ENCODE peak calls at places on chromosomes 4 and X, in eight cellular contexts. O, N, R, G, S, L, H and I are unnamed samples.

GRCh38 chr4:3836041-3836801 is 70.0 kb downstream of the ADRA2C start:
- DNase-seq in O (no peak), N (no peak), R (no peak), G (no peak), S (no peak), L (no peak), H (peak), I (no peak)

GRCh38 chr4:81142744-81143143 is 72.3 kb downstream of the PRKG2 start:
- DNase-seq in O (no peak), N (no peak), R (no peak), G (peak), S (no peak), L (no peak), H (no peak), I (peak)

GRCh38 chrX:105461013-105461412 is 240.5 kb upstream of the TEX13A start:
- DNase-seq in O (no peak), N (no peak), R (no peak), G (no peak), S (no peak), L (no peak), H (no peak), I (no peak)

GRCh38 chr4:109548655-109549054 is 11.4 kb upstream of the MCUB start:
- DNase-seq in O (peak), N (no peak), R (peak), G (peak), S (no peak), L (no peak), H (no peak), I (peak)

GRCh38 chr4:119310826-119311225 is 11.1 kb downstream of the FABP2 start:
- DNase-seq in O (no peak), N (no peak), R (no peak), G (peak), S (no peak), L (no peak), H (no peak), I (peak)

GRCh38 chr4:60034371-60034770 is 1165.8 kb upstream of the ADGRL3 start:
- DNase-seq in O (no peak), N (no peak), R (no peak), G (no peak), S (no peak), L (no peak), H (no peak), I (no peak)

GRCh38 chr4:101418055-101418454 is 70.7 kb upstream of the PPP3CA start:
- DNase-seq in O (peak), N (peak), R (no peak), G (no peak), S (no peak), L (no peak), H (no peak), I (no peak)

GRCh38 chr4:77264826-77265225 is 107.8 kb downstream of the CCNG2 start:
- DNase-seq in O (no peak), N (no peak), R (no peak), G (no peak), S (no peak), L (no peak), H (no peak), I (no peak)

GRCh38 chr4:3354455-3354811 is 61.6 kb downstream of the RGS12 start:
- DNase-seq in O (no peak), N (no peak), R (no peak), G (no peak), S (no peak), L (no peak), H (no peak), I (no peak)

GRCh38 chrX:74536142-74537010 is 78.0 kb downstream of the RLIM start:
- DNase-seq in O (peak), N (no peak), R (no peak), G (peak), S (peak), L (peak), H (peak), I (peak)
- TF ChIP-seq CTCF in O (no peak), N (no peak), R (peak), G (peak), S (peak), L (peak), H (peak), I (peak)

DNA sequence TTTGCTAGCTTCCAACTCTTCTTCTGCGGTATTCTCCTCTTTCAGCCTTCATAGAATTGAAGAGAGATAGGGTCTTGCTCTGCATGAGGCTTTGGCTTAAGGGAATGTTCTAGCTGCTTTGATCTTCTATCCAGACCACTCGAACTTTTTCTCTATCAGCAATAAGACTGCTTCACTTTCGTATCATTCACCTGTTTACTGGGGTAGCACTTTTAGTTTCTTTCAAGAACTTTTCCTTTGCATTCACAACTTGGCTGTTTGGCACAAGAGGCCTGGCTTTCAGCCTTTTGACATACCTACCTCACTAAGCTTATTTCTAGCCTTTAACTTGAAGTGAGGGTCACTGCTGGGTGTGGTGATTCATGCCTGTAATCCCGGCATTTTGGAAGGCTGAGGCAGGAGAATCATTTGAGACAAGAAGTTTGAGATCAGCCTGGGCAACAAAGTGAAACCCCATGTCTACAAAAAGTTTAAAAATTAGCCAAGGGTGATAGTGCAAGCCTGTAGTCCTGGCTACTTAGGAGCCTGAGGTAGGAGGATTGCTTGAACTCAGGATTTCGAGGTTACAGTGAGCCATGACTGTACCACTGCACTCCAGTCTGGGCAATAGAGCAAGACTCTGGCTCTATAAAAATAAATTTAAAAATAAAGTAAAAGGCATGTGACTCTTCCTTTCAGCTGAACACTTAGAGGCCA is 47.1 kb upstream of the HPGDS start:
- DNase-seq in O (no peak), N (no peak), R (no peak), G (no peak), S (no peak), L (no peak), H (no peak), I (no peak)
- TF ChIP-seq CTCF in O (no peak), N (no peak), R (no peak), G (no peak), S (no peak), L (no peak), H (no peak), I (no peak)

GRCh38 chr4:602559-602942 is 22.8 kb upstream of the PDE6B start:
- DNase-seq in O (no peak), N (peak), R (no peak), G (no peak), S (no peak), L (no peak), H (peak), I (peak)
- TF ChIP-seq CTCF in O (peak), N (no peak), R (peak), G (no peak), S (peak), L (no peak), H (peak), I (peak)

DNA sequence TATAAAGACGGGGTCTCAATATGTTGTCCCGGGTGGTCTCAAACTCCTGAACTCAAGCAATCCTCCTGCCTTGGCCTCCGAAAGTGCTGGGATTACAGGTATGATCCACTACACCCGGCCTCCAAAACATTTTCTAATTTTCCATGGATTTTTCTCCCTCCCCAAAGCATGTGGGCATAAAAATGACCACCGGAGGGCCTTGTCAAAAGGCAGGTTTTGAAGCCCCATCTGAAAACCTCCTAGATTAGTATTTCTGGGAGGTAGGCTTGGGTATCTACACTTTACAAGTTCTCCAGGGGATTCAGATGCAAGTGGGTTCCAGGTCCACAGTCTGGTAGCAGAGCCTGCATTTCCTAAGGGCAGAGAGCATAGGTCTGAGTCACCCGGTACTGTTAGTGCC is 1.4 kb upstream of the GPR173 start:
- DNase-seq in O (no peak), N (no peak), R (no peak), G (peak), S (no peak), L (no peak), H (no peak), I (no peak)
- TF ChIP-seq CTCF in O (no peak), N (no peak), R (peak), G (peak), S (peak), L (no peak), H (no peak), I (peak)

DNA sequence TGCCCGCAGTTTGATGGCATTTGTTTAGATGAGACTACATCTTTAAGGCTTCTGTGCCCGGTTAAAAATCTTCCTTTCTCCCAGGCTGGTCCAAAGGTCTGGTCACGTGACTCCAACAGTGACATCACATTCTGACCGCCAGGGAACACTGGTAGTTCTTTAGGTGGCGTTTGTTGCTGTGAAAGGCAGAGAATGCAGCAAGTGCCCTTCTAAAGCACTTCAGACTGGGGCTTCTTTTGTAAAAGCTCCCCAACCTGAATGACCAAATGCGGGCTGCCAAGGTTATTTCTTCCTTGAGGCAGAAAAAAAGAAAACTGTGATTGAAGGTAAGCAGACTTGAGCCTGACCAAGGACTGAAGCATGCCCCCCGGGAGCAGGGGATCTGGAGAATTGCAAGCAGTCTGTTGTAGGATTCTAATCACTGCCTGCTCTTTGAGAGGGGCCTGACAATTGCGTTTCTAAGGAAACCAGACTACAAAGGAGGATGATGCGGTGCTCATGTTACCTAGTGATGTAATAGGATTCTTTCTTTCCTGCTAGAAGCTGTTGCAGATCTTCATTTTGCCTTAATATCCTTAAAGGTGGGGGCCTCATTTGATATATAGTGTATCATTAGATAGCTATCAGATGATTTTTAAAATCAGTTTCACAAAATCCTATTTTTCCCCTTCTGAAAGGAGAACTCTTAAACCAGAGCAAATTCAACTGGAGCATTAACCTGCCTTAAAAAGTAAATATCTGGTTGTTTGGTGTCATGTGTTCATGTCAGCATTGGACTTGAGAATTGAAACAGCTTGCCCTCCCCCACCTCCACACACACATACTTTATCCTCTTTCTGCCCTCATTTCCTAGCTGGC is 133.1 kb downstream of the AKAP4 start:
- DNase-seq in O (no peak), N (no peak), R (no peak), G (peak), S (no peak), L (no peak), H (peak), I (no peak)
- TF ChIP-seq CTCF in O (no peak), N (no peak), R (no peak), G (peak), S (no peak), L (no peak), H (no peak), I (no peak)

DNA sequence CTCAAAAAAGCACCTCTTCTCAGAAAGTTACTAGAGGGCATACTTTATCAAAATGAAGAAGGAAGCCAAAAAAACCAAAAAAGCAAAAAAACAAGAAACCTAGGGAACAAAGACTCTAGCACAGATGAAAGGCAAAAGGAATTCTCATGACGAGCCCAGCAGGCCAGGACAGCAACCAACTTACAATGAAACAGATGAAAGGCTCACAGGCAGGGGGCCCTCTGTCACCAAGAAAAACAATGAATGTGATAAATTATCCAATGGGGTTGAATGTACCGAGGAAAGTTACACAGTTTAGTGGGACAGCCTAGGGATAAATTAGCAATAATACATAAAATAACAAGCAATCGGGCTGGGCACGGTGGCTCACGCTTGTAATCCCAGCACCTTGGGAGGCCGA is 79.0 kb downstream of the GPR82 start:
- DNase-seq in O (no peak), N (no peak), R (no peak), G (no peak), S (no peak), L (no peak), H (no peak), I (no peak)
- TF ChIP-seq CTCF in O (no peak), N (no peak), R (no peak), G (no peak), S (no peak), L (no peak), H (no peak), I (peak)